ENCODE peak calls at places on chromosomes 11 and 22, in five cellular contexts. J is K562, E is ovary, W is sigmoid colon, M is A549. V is an unnamed sample.

GRCh38 chr22:35072939-35073338 is 7.0 kb downstream of the ISX start:
- DNase-seq in J (no peak), E (no peak), W (peak; percentile 73), M (no peak), V (no peak)

GRCh38 chr11:72222106-72222891 is 2.3 kb upstream of the INPPL1 start:
- DNase-seq in J (no peak), E (no peak), W (no peak), M (no peak), V (no peak)

GRCh38 chr11:27373856-27374602 is 11.0 kb upstream of the CCDC34 start:
- DNase-seq in J (no peak), E (no peak), W (no peak), M (no peak), V (no peak)

GRCh38 chr22:46295277-46295971 is 1.2 kb upstream of the GTSE1 start:
- DNase-seq in J (no peak), E (no peak), W (no peak), M (no peak), V (no peak)

GRCh38 chr11:101441747-101442146 is 142.1 kb downstream of the TRPC6 start:
- DNase-seq in J (no peak), E (no peak), W (no peak), M (no peak), V (no peak)

GRCh38 chr11:60084866-60085265 is 3.6 kb upstream of the MS4A2 start:
- DNase-seq in J (no peak), E (no peak), W (no peak), M (no peak), V (no peak)

GRCh38 chr11:65274734-65275682 is 13.2 kb downstream of the POLA2 start:
- DNase-seq in J (peak; percentile 72), E (peak; percentile 85), W (peak; percentile 93), M (peak; percentile 85), V (peak; percentile 94)

GRCh38 chr11:9176136-9176535 is 84.7 kb upstream of the SCUBE2 start:
- DNase-seq in J (no peak), E (no peak), W (no peak), M (no peak), V (no peak)

GRCh38 chr22:47202819-47203553 is 440.5 kb downstream of the TBC1D22A start:
- DNase-seq in J (no peak), E (no peak), W (peak; percentile 45), M (no peak), V (no peak)

GRCh38 chr11:35590412-35590811 is 27.8 kb upstream of the FJX1 start:
- DNase-seq in J (no peak), E (no peak), W (no peak), M (no peak), V (no peak)

GRCh38 chr11:19435306-19435989 is 194.7 kb upstream of the E2F8 start:
- DNase-seq in J (no peak), E (no peak), W (no peak), M (no peak), V (no peak)

GRCh38 chr22:50114221-50114981 is 24.6 kb downstream of the MOV10L1 start:
- DNase-seq in J (no peak), E (peak; percentile 46), W (no peak), M (no peak), V (no peak)

GRCh38 chr11:46210133-46210636 is 67.3 kb upstream of the CREB3L1 start:
- DNase-seq in J (no peak), E (no peak), W (no peak), M (peak; percentile 37), V (no peak)

GRCh38 chr11:78649361-78650215 is 74.9 kb upstream of the NARS2 start:
- DNase-seq in J (no peak), E (no peak), W (no peak), M (no peak), V (no peak)

GRCh38 chr11:42205518-42205917 is 746.1 kb upstream of the LRRC4C start:
- DNase-seq in J (no peak), E (no peak), W (no peak), M (no peak), V (no peak)
- TF ChIP-seq EP300 in J (no peak), E (no peak), W (no peak), M (no peak), V (no peak)

GRCh38 chr11:61890536-61891330 is 612 bp downstream of the FADS3 start:
- DNase-seq in J (peak; percentile 70), E (peak; percentile 59), W (peak; percentile 87), M (peak; percentile 50), V (no peak)
- TF ChIP-seq EP300 in J (no peak), E (no peak), W (no peak), M (no peak), V (no peak)

GRCh38 chr22:23204541-23205157 is 24.3 kb downstream of the BCR start:
- DNase-seq in J (no peak), E (peak; percentile 39), W (peak; percentile 79), M (no peak), V (no peak)
- TF ChIP-seq EP300 in J (no peak), E (no peak), W (no peak), M (no peak), V (no peak)

DNA sequence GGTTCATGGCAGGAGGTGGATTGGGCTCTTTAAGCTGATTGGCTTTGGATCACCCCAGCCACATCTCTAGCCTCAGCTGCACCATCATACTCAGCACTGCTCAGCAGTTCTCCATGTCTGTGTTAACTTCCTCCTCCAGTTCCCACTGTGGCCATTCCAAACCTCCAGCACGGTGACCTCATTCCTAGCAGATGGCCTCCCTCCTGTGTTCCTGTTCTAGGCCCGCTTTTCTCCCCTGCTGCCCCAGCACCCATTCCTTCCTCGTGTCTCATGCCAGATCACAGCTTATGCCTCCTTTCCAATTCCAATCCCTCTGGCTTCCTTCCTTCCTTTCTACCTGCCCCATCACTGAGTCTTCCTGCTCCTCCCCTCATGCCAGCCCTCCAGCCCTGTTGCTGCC is 96.1 kb downstream of the MICAL2 start:
- DNase-seq in J (no peak), E (no peak), W (no peak), M (no peak), V (no peak)
- TF ChIP-seq EP300 in J (no peak), E (no peak), W (no peak), M (no peak), V (no peak)

DNA sequence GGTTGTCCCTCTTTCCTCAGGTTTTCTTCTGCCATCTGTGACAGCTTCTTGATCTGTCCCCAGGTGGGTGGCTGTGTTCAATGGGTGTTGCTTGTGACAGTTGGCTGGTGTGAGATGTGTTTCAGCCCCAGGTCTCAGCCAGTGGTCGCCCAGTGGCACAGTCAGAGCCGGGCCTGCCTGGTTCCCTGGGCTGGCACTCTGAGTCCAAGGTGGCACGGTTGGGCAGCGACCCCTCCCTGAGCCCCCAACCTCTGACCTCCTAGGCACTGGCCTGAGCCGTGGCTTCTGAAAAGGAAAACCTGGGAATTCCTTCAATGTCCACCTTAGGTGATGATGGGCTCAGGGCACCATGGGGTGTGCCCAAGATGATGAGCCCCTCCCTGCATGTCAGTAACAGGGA is 14.0 kb upstream of the PRODH start:
- DNase-seq in J (no peak), E (no peak), W (peak; percentile 52), M (no peak), V (no peak)
- TF ChIP-seq EP300 in J (no peak), E (no peak), W (no peak), M (no peak), V (no peak)

DNA sequence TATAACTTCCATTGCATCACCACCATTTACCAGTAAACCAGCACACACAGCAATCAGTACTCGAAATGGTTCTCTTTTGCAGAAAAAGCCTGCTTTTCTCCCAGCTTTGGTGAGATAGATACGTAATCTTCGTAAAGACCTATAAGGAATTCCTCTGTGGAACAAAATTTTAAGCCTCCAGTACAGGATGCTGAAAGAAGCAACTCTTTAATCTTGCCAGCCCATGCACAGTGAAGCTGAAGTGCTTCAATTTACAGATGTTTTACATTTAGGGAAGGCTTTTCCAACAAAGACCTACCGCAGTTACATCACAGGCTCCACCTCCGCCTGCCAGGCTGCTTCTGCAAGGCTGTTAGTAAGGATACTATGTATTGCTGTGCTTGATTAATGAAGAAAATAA is 1.9 kb downstream of the ELMOD1 start:
- DNase-seq in J (no peak), E (no peak), W (no peak), M (no peak), V (no peak)
- TF ChIP-seq EP300 in J (no peak), E (no peak), W (no peak), M (no peak), V (no peak)

DNA sequence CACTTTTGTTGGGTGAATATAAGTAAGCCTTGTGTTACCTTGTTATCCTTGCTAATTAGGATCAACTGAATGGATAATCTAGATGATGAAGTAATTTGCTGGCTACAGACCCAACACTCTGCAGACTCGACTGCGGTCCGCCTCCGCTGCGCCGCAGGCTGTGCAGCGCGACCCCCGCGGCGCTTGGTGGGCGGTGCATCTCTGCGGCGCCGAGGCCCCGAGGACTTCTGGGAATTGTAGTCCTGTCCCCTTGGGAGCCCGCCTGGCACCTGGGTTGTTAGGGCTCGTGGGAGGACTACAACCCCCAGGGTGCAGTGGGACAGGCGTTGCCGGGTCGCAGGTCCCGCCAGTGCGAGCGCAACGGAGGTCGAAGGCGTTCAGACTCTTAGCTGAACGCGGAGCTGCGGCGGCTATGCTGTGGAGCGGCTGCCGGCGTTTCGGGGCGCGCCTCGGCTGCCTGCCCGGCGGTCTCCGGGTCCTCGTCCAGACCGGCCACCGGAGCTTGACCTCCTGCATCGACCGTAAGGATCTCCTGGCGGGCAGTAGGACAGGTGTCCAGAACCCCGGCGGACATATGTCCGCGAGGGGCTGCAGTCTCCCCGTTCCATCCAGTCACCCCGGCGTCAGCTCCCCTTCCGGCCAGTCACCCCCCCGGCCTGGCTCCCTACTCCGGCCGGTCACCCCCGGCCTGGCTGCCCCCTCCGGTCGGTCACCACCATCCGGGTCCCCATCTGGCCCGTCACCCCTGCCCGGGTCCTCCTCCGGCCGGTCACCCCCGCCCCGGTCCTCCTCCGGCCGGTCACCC is at the start of the genes ACAD8 and THYN1:
- DNase-seq in J (peak; percentile 98), E (peak; percentile 96), W (peak; percentile 99), M (peak; percentile 90), V (peak; percentile 95)
- TF ChIP-seq EP300 in J (no peak), E (no peak), W (no peak), M (no peak), V (peak; percentile 95)

GRCh38 chr11:75341583-75341982 is 9.9 kb downstream of the ARRB1 start:
- DNase-seq in J (no peak), E (no peak), W (peak; percentile 72), M (no peak), V (no peak)

GRCh38 chr11:75344761-75345454 is 6.6 kb downstream of the ARRB1 start:
- DNase-seq in J (no peak), E (no peak), W (no peak), M (no peak), V (no peak)

GRCh38 chr11:75344186-75344585 is 7.3 kb downstream of the ARRB1 start:
- DNase-seq in J (no peak), E (no peak), W (no peak), M (no peak), V (no peak)

GRCh38 chr11:75342231-75342918 is 9.1 kb downstream of the ARRB1 start:
- DNase-seq in J (no peak), E (no peak), W (no peak), M (no peak), V (no peak)

GRCh38 chr11:75342966-75343870 is 8.2 kb downstream of the ARRB1 start:
- DNase-seq in J (peak; percentile 51), E (no peak), W (peak; percentile 72), M (peak; percentile 94), V (no peak)
- TF ChIP-seq EP300 in J (no peak), E (no peak), W (peak; percentile 40), M (no peak), V (no peak)